ENCODE peak calls at places on chromosomes 1 and 21, in four cellular contexts. A is MM.1S, X is H9, O is PC-3. M is an unnamed sample.

GRCh38 chr21:46154155-46154954 is 1.0 kb downstream of the FTCD start:
- DNase-seq in A (no peak), X (peak; percentile 32), O (no peak), M (no peak)

GRCh38 chr21:45029298-45029967 is 44.9 kb upstream of the ADARB1 start:
- DNase-seq in A (no peak), X (peak; percentile 64), O (no peak), M (no peak)

GRCh38 chr1:242129103-242129502 is 130.2 kb upstream of the MAP1LC3C start:
- DNase-seq in A (peak; percentile 31), X (no peak), O (peak; percentile 83), M (no peak)

GRCh38 chr1:29245876-29246275 is 9.6 kb downstream of the PTPRU start:
- DNase-seq in A (peak; percentile 29), X (no peak), O (peak; percentile 75), M (peak; percentile 38)

GRCh38 chr1:92470216-92470615 is 16.5 kb downstream of the GFI1 start:
- DNase-seq in A (no peak), X (no peak), O (no peak), M (no peak)

GRCh38 chr1:85333186-85333585 is 56.8 kb upstream of the BCL10 start:
- DNase-seq in A (no peak), X (no peak), O (no peak), M (no peak)

GRCh38 chr1:44505210-44505993 is 100.3 kb downstream of the RNF220 start:
- DNase-seq in A (no peak), X (no peak), O (no peak), M (no peak)

GRCh38 chr1:20411196-20411980 is 74.6 kb downstream of the CAMK2N1 start:
- DNase-seq in A (no peak), X (peak; percentile 45), O (peak; percentile 94), M (no peak)

GRCh38 chr1:225480825-225481434 is 53.1 kb upstream of the LBR start:
- DNase-seq in A (peak; percentile 77), X (peak; percentile 84), O (peak; percentile 85), M (peak; percentile 73)

GRCh38 chr1:41582004-41582325 is 97.5 kb upstream of the EDN2 start:
- DNase-seq in A (no peak), X (no peak), O (no peak), M (no peak)

GRCh38 chr1:19338323-19338762 is 26.2 kb downstream of the SLC66A1 start:
- DNase-seq in A (no peak), X (peak; percentile 91), O (no peak), M (peak; percentile 67)

GRCh38 chr1:109041614-109042473 is at the start of gene WDR47:
- DNase-seq in A (peak; percentile 92), X (peak; percentile 97), O (peak; percentile 96), M (peak; percentile 97)

GRCh38 chr21:45316871-45317400 is 29.2 kb upstream of the POFUT2 start:
- DNase-seq in A (no peak), X (no peak), O (no peak), M (peak; percentile 5)

GRCh38 chr1:194295690-194296089 is 1109.3 kb upstream of the B3GALT2 start:
- DNase-seq in A (peak; percentile 87), X (no peak), O (peak; percentile 57), M (no peak)

GRCh38 chr1:43359696-43360095 is 915 bp downstream of the CDC20 start:
- DNase-seq in A (no peak), X (no peak), O (no peak), M (no peak)

GRCh38 chr1:55696181-55696580 is 481.0 kb upstream of the USP24 start:
- DNase-seq in A (no peak), X (no peak), O (peak; percentile 66), M (no peak)

GRCh38 chr1:19654886-19655717 is 9.6 kb upstream of the HTR6 start:
- DNase-seq in A (no peak), X (no peak), O (no peak), M (no peak)

GRCh38 chr1:201660931-201661822 is 122.2 kb downstream of the NAV1 start:
- DNase-seq in A (no peak), X (no peak), O (no peak), M (no peak)

GRCh38 chr1:8941906-8942305 is 3.8 kb upstream of the CA6 start:
- DNase-seq in A (no peak), X (no peak), O (peak; percentile 79), M (no peak)

GRCh38 chr1:47881505-47882442 is 115.4 kb downstream of the TRABD2B start:
- DNase-seq in A (no peak), X (no peak), O (no peak), M (peak; percentile 75)

GRCh38 chr1:37682334-37682987 is 9.9 kb upstream of the CDCA8 start:
- DNase-seq in A (peak; percentile 72), X (peak; percentile 58), O (peak; percentile 79), M (peak; percentile 73)

GRCh38 chr21:15250384-15250783 is 185.6 kb upstream of the NRIP1 start:
- DNase-seq in A (no peak), X (no peak), O (peak; percentile 92), M (no peak)

GRCh38 chr1:206909167-206909882 is 12.1 kb downstream of the IL24 start:
- DNase-seq in A (no peak), X (peak; percentile 80), O (peak; percentile 94), M (peak; percentile 96)

GRCh38 chr1:170586321-170586855 is 54.4 kb downstream of the GORAB start:
- DNase-seq in A (no peak), X (no peak), O (no peak), M (no peak)

GRCh38 chr1:8096105-8097011 is 70.2 kb upstream of the ERRFI1 start:
- DNase-seq in A (no peak), X (no peak), O (peak; percentile 97), M (no peak)

GRCh38 chr1:177898377-177898648 is 71.5 kb downstream of the SEC16B start:
- DNase-seq in A (no peak), X (no peak), O (no peak), M (no peak)

GRCh38 chr1:43048601-43049011 is 89.9 kb upstream of the SLC2A1 start:
- DNase-seq in A (no peak), X (no peak), O (no peak), M (no peak)

GRCh38 chr1:81208441-81208840 is 592.3 kb upstream of the ADGRL2 start:
- DNase-seq in A (no peak), X (no peak), O (no peak), M (no peak)

GRCh38 chr1:81209471-81209870 is 591.3 kb upstream of the ADGRL2 start:
- DNase-seq in A (no peak), X (no peak), O (no peak), M (no peak)

GRCh38 chr1:81217058-81217457 is 583.7 kb upstream of the ADGRL2 start:
- DNase-seq in A (no peak), X (no peak), O (no peak), M (no peak)

DNA sequence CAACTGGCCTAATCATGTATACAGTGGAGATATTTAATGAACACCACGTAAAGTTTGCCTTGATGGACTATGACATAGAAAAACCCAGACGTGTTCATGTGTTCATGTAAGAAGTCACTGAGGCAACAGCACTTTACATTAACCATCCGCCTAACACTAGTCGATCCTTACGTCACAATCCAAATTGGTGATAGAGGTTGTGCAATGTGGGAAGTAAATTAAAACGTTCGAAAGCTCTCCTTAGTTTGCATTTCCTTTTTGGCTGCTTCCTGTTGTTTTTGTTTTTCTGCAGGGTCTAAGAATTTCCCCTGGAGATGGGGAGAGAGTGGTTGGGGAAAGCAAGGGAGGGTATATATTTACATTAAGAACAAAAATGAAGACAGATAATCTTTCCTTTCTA is 587.5 kb upstream of the ADGRL2 start:
- DNase-seq in A (no peak), X (no peak), O (no peak), M (no peak)
- TF ChIP-seq CTCF in A (no peak), X (no peak), O (no peak), M (no peak)

GRCh38 chr1:12180315-12180714 is 13.5 kb downstream of the TNFRSF1B start:
- DNase-seq in A (no peak), X (no peak), O (no peak), M (peak; percentile 40)

GRCh38 chr1:12179638-12180121 is 12.9 kb downstream of the TNFRSF1B start:
- DNase-seq in A (no peak), X (no peak), O (no peak), M (no peak)

GRCh38 chr1:12178511-12178910 is 11.7 kb downstream of the TNFRSF1B start:
- DNase-seq in A (no peak), X (no peak), O (no peak), M (no peak)

GRCh38 chr1:12177999-12178441 is 11.2 kb downstream of the TNFRSF1B start:
- DNase-seq in A (no peak), X (peak; percentile 46), O (peak; percentile 55), M (peak; percentile 62)

DNA sequence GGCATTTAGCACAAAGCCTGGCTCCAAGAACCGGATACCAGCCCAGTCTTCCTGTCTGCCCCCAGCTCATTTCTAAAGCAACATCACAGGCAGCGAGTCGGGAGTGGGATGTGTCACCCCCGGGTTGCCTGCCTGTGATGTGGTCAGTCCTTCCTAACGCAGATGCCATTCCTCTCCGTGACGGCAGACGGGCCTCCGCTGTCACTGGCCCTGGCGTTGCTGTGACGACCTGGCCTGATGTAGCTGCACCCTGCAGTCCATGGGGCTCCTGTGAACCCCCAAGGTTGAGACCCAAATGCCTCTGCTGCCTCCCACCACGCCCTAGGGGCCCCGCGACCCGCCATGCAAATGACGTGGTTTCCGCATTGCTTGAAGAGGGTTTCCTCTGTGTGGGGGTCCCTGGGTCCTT is 12.3 kb downstream of the TNFRSF1B start:
- DNase-seq in A (no peak), X (no peak), O (no peak), M (no peak)
- H3K4me1 ChIP-seq in A (no peaks in the 10 kb centered on the region), X (no peaks in the 10 kb centered on the region), O (peaks cover 3% of the 10 kb centered on the region), M (peaks cover 12% of the 10 kb centered on the region)

GRCh38 chr1:11536573-11537379 is 57.8 kb downstream of the DISP3 start:
- DNase-seq in A (no peak), X (no peak), O (no peak), M (no peak)

GRCh38 chr1:11533790-11534787 is 55.1 kb downstream of the DISP3 start:
- DNase-seq in A (no peak), X (no peak), O (no peak), M (no peak)

GRCh38 chr1:11535316-11535715 is 56.4 kb downstream of the DISP3 start:
- DNase-seq in A (no peak), X (no peak), O (no peak), M (no peak)

GRCh38 chr1:11535761-11536572 is 57.0 kb downstream of the DISP3 start:
- DNase-seq in A (no peak), X (no peak), O (no peak), M (no peak)

DNA sequence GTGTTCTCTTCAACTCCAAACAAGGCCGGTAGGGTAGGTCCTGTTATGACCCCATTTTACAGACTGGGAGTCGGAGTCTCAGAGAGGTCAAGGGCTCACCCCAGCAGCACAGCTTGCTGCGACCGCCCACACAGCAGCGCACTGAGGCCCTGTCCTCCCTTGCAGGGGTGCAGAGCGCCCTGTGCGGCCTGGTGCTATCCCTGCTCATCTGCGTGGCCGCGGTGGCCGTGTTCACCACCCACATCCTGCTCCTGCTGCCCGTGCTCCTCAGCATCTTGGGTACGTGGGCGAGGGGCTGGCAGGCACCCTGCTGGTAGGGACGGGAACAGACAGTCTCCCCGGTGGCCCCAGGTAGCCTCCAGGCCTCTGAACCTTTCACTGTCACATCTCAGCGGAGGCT is 55.9 kb downstream of the DISP3 start:
- DNase-seq in A (no peak), X (no peak), O (no peak), M (no peak)
- TF ChIP-seq CTCF in A (no peak), X (peak; percentile 9), O (no peak), M (no peak)

GRCh38 chr1:30755746-30756145 is 1.8 kb downstream of the LAPTM5 start:
- DNase-seq in A (no peak), X (no peak), O (no peak), M (no peak)
- H3K4me1 ChIP-seq in A (peaks cover 63% of the 10 kb centered on the region), X (no peaks in the 10 kb centered on the region), O (peaks cover 18% of the 10 kb centered on the region), M (no peaks in the 10 kb centered on the region)

M was measured in body of pancreas.